ENCODE peak calls at places on chromosomes 5 and 9, in four cellular contexts. L is HS-5; G is EL; J is CD4-positive, alpha-beta memory T cell. T is an unnamed sample.

GRCh38 chr9:96068511-96068910 is 193.0 kb downstream of the ERCC6L2 start:
- DNase-seq in G (no peak), J (no peak), L (no peak), T (no peak)

GRCh38 chr5:95664204-95664786 is 17.7 kb downstream of the RFESD start:
- DNase-seq in G (peak; percentile 49), J (peak; percentile 30), L (no peak), T (no peak)

GRCh38 chr9:23766613-23767012 is 59.4 kb downstream of the ELAVL2 start:
- DNase-seq in L (no peak), J (no peak), G (no peak), T (no peak)

GRCh38 chr5:109177782-109178181 is 232.0 kb downstream of the PJA2 start:
- DNase-seq in G (no peak), J (no peak), L (no peak), T (no peak)

GRCh38 chr9:14075218-14075617 is 238.7 kb downstream of the NFIB start:
- DNase-seq in L (no peak), G (no peak), J (no peak), T (no peak)

GRCh38 chr5:24643880-24644279 is 898 bp downstream of the CDH10 start:
- DNase-seq in G (no peak), J (no peak), L (no peak), T (no peak)

GRCh38 chr9:101226161-101226560 is 158.6 kb downstream of the BAAT start:
- DNase-seq in J (no peak), L (no peak), G (no peak), T (no peak)

GRCh38 chr5:14160116-14160515 is 17.0 kb downstream of the TRIO start:
- DNase-seq in L (no peak), J (no peak), G (no peak), T (no peak)

GRCh38 chr5:117394506-117395157 is 820.0 kb upstream of the SEMA6A start:
- DNase-seq in L (no peak), G (peak; percentile 2), J (no peak), T (no peak)

GRCh38 chr5:54296386-54296785 is 14.0 kb downstream of the ARL15 start:
- DNase-seq in J (no peak), L (no peak), G (no peak), T (no peak)

GRCh38 chr9:111833941-111834340 is 39.2 kb upstream of the SHOC1 start:
- DNase-seq in G (peak; percentile 65), L (no peak), J (no peak), T (no peak)

GRCh38 chr9:105204416-105204815 is 40.0 kb upstream of the SLC44A1 start:
- DNase-seq in J (no peak), L (no peak), G (no peak), T (no peak)

GRCh38 chr9:101514056-101514455 is 19.6 kb upstream of the RNF20 start:
- DNase-seq in L (peak; percentile 50), J (no peak), G (peak; percentile 81), T (no peak)

GRCh38 chr5:20230010-20230409 is 242.0 kb upstream of the CDH18 start:
- DNase-seq in J (no peak), G (no peak), L (no peak), T (no peak)

GRCh38 chr5:31530541-31531265 is 1.2 kb downstream of the DROSHA start:
- DNase-seq in L (no peak), J (no peak), G (peak; percentile 65), T (no peak)

GRCh38 chr9:26271495-26272122 is 593.4 kb upstream of the TUSC1 start:
- DNase-seq in G (no peak), J (no peak), L (no peak), T (no peak)

GRCh38 chr5:79297661-79298060 is 61.7 kb downstream of the JMY start:
- DNase-seq in G (no peak), J (no peak), L (no peak), T (no peak)

GRCh38 chr5:137695651-137696428 is 40.0 kb downstream of the KLHL3 start:
- DNase-seq in G (no peak), J (peak; percentile 52), L (no peak), T (no peak)

GRCh38 chr5:6740586-6741150 is 27.4 kb downstream of the TENT4A start:
- DNase-seq in G (no peak), L (no peak), J (no peak), T (no peak)

GRCh38 chr9:124206391-124206790 is 51.4 kb upstream of the NEK6 start:
- DNase-seq in J (no peak), L (no peak), G (no peak), T (no peak)